ENCODE peak calls at places on chromosome 9, in four cellular contexts. U is astrocyte, H is mammary epithelial cell, O is neural progenitor cell. E is an unnamed sample.

GRCh38 chr9:38677660-38678303 is 42.2 kb downstream of the FAM240B start:
- DNase-seq in U (no peak), H (no peak), O (peak; percentile 24), E (no peak)

GRCh38 chr9:126956929-126957686 is 42.5 kb downstream of the RALGPS1 start:
- DNase-seq in U (peak; percentile 58), H (peak; percentile 75), O (peak; percentile 66), E (no peak)

GRCh38 chr9:115118471-115119156 is 657 bp upstream of the TNC start:
- DNase-seq in U (peak; percentile 90), H (peak; percentile 94), O (peak; percentile 96), E (peak; percentile 80)

GRCh38 chr9:119004618-119004990 is 364.6 kb downstream of the BRINP1 start:
- DNase-seq in U (peak; percentile 86), H (peak; percentile 57), O (no peak), E (no peak)

GRCh38 chr9:135287627-135288026 is 192.0 kb upstream of the PPP1R26 start:
- DNase-seq in U (no peak), H (no peak), O (no peak), E (peak; percentile 11)

GRCh38 chr9:33506626-33507370 is 17.3 kb upstream of the ANKRD18B start:
- DNase-seq in U (peak; percentile 98), H (peak; percentile 99), O (no peak), E (peak; percentile 15)

GRCh38 chr9:127884976-127885490 is 7.6 kb upstream of the AK1 start:
- DNase-seq in U (no peak), H (no peak), O (no peak), E (peak; percentile 49)

GRCh38 chr9:128945798-128946501 is 1.5 kb downstream of the DOLK start:
- DNase-seq in U (no peak), H (no peak), O (no peak), E (no peak)

GRCh38 chr9:12775963-12776774 is 1.3 kb downstream of the LURAP1L start:
- DNase-seq in U (peak; percentile 84), H (peak; percentile 88), O (peak; percentile 74), E (peak; percentile 93)
- TF ChIP-seq CTCF in U (peak; percentile 43), H (peak; percentile 32), O (peak; percentile 55), E (peak; percentile 57)

GRCh38 chr9:71936066-71936465 is 24.6 kb downstream of the C9orf85 start:
- DNase-seq in U (no peak), H (no peak), O (no peak), E (peak; percentile 76)

GRCh38 chr9:71941998-71942567 is 30.6 kb downstream of the C9orf85 start:
- DNase-seq in U (peak; percentile 29), H (no peak), O (no peak), E (no peak)

GRCh38 chr9:71937070-71937625 is 25.7 kb downstream of the C9orf85 start:
- DNase-seq in U (no peak), H (peak; percentile 47), O (no peak), E (no peak)

GRCh38 chr9:71941060-71941568 is 29.7 kb downstream of the C9orf85 start:
- DNase-seq in U (peak; percentile 57), H (no peak), O (no peak), E (peak; percentile 43)

DNA sequence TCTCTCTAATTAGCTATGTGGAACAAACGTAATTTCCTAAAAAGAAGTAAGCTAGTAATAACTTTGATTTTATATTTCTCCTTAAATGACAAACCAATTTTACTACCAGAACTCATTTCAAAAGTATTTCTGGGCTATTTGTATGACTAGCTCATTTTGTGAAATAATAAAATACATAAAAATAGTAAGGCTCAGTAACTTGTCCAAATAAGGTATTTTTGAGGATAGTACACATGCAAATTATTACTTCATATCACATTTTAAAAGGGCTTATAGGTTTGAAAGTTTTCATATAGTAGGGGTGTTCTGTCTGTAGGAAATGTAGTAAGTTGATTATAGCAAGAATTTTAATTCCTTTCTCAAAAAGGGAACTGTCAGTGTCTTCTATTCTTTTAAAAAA is 26.5 kb downstream of the C9orf85 start:
- DNase-seq in U (no peak), H (no peak), O (no peak), E (no peak)
- H3K4me2 ChIP-seq in U (no peak overlapping the region), H (no peak overlapping the region), O (no peak overlapping the region), E (peak overlapping the region; percentile 62)

DNA sequence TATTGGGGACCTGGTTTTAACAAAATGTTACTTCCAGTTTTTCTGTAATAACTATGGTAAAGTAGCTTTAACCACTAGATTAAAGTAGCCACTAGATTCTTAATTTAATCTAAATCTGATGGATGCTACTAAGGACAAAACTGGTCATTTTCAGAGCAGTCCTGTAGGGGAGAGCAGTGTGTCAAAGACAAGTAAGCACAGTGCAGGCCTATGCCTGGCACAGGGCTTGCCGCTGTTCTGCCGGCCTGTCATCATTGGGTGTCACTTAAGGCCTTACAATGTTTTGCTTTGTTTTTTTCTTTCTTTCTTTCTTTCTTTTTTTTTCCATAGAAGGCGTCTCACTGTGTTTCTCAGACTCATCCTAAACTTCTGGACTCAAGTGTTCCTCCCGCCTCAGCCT is 53.0 kb upstream of the NXNL2 start:
- DNase-seq in U (no peak), H (no peak), O (no peak), E (no peak)
- TF ChIP-seq CTCF in U (no peak), H (no peak), O (no peak), E (no peak)

GRCh38 chr9:14421291-14421690 is 107.3 kb upstream of the NFIB start:
- DNase-seq in U (no peak), H (no peak), O (no peak), E (no peak)

GRCh38 chr9:14424983-14425382 is 111.0 kb upstream of the NFIB start:
- DNase-seq in U (no peak), H (no peak), O (no peak), E (no peak)

GRCh38 chr9:14427419-14427818 is 113.5 kb upstream of the NFIB start:
- DNase-seq in U (no peak), H (no peak), O (no peak), E (no peak)

GRCh38 chr9:14424323-14424722 is 110.4 kb upstream of the NFIB start:
- DNase-seq in U (no peak), H (no peak), O (no peak), E (no peak)

GRCh38 chr9:14423816-14424261 is 109.9 kb upstream of the NFIB start:
- DNase-seq in U (peak; percentile 77), H (no peak), O (no peak), E (peak; percentile 84)
- H3K4me2 ChIP-seq in U (peak overlapping the region; percentile 67), H (no peak overlapping the region), O (peak overlapping the region; percentile 7), E (peak overlapping the region; percentile 73)

GRCh38 chr9:136544549-136545064 is 1.2 kb downstream of the NOTCH1 start:
- DNase-seq in U (no peak), H (peak; percentile 62), O (peak; percentile 71), E (peak; percentile 97)

GRCh38 chr9:136545065-136545965 is 533 bp downstream of the NOTCH1 start:
- DNase-seq in U (no peak), H (peak; percentile 25), O (peak; percentile 55), E (no peak)

GRCh38 chr9:136546697-136547481 is 1.0 kb upstream of the NOTCH1 start:
- DNase-seq in U (no peak), H (peak; percentile 56), O (peak; percentile 64), E (no peak)

GRCh38 chr9:136547508-136548215 is 1.8 kb upstream of the NOTCH1 start:
- DNase-seq in U (no peak), H (no peak), O (no peak), E (no peak)

DNA sequence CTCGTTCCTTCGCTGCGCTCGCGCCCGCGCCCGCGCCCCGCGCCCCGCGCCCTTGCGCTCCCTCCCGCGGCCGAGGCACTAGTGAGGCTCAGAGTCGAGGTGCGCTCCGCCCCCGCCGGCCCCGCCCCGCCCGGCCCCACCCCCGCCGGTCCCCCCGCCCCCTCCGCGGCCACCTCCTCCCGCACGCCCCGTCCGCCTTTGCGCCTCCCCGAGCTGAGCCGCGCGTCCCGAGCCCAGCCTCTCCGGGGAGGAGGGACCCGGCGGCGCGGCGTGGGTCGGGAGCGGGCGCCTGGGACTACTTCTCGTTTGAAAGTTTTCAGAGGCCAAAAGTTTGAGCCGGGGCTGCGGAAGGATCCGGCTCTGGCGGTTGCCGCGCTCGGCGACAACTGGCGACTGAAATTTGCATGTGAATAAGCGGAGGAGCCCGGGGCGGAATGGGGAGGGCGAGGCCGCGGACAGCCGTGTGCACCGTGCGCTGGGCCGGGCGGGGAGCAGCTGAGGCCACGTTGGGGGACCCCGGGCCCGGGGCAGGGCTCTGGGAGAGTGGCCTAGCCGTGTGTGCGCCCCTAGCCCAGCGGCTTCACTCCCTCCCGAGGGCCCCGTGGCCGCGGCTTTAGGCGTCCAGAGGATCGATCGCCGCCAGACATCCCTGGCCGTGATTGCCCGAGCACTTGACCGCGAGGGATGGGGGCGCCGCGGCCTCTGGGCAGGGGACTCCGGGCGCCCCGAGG is at the start of gene NOTCH1:
- DNase-seq in U (peak; percentile 83), H (peak; percentile 96), O (peak; percentile 92), E (peak; percentile 100)
- TF ChIP-seq CTCF in U (no peak), H (no peak), O (no peak), E (no peak)

DNA sequence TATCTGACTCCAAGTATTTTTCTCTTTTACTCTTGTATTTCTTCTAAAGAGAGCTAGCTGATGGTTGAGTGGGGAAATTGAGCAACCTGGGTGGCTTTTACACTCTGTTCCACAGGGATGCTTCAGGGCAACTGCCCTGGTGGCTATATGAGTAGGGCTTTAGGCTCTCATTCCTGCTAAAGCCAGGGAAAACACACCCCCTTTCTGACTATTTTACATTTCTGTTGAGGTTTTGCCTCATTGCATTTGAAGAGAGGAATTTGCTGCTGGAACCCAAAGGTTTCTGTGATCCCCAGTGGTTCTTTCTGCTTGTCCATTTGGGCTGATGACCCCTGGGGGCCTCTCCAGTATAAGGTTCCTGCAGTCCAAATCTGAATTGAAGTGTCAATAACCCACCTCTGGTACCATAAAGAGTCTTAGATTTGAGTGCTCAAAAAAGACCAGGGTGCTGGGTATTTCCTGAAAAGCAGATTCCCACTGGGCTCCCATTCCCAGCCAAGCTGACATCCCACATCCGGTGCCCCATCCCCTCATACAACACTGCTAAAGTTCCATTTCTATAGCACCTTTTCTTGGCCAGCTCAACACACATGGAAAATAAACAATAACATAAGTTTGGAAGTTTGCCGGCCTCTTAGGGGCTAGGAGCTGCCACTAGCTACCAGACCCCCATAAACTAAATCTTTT is 59.5 kb downstream of the PAPPA start:
- DNase-seq in U (no peak), H (no peak), O (no peak), E (no peak)
- H3K4me2 ChIP-seq in U (no peak overlapping the region), H (no peak overlapping the region), O (no peak overlapping the region), E (no peak overlapping the region)

GRCh38 chr9:91191443-91192378 is 170.0 kb downstream of the AUH start:
- DNase-seq in U (no peak), H (no peak), O (no peak), E (no peak)

GRCh38 chr9:91192785-91193657 is 168.7 kb downstream of the AUH start:
- DNase-seq in U (peak; percentile 99), H (peak; percentile 96), O (peak; percentile 67), E (peak; percentile 97)

GRCh38 chr9:91190062-91190461 is 171.7 kb downstream of the AUH start:
- DNase-seq in U (no peak), H (no peak), O (no peak), E (no peak)

GRCh38 chr9:91193658-91194391 is 167.9 kb downstream of the AUH start:
- DNase-seq in U (peak; percentile 92), H (peak; percentile 48), O (peak; percentile 92), E (peak; percentile 86)

GRCh38 chr9:91192379-91192775 is 169.3 kb downstream of the AUH start:
- DNase-seq in U (peak; percentile 26), H (no peak), O (no peak), E (no peak)
- TF ChIP-seq CTCF in U (no peak), H (no peak), O (no peak), E (no peak)

GRCh38 chr9:35792044-35792813 is 838 bp downstream of the NPR2 start:
- DNase-seq in U (no peak), H (no peak), O (no peak), E (peak; percentile 69)
- H3K4me2 ChIP-seq in U (peak overlapping the region; percentile 89), H (no peak overlapping the region), O (peak overlapping the region; percentile 86), E (peak overlapping the region; percentile 78)